ENCODE peak calls at places on chromosomes 12 and 14, in nine cellular contexts. P is NCI-H2029 treated with DMSO at 0.1 percent for 48 hours; N is activated gamma-delta T cell treated with Interleukin-2 at 50 U/mL for 16 hours; V is smooth muscle cell of the brain vasculature; W is SHP77; S is HEK293T; L is endothelial cell; G is head of caudate nucleus; A is activated naive CD4-positive, alpha-beta T cell treated with Interleukin-2 at 50 U/mL for 16 hours. T is an unnamed sample.
A peak's percentile ranks its signal among the peaks of the same experiment; 100 is the strongest.

GRCh38 chr12:124738636-124739467 is 124.8 kb downstream of the SCARB1 start:
- DNase-seq in S (no peak), V (no peak), A (no peak), G (no peak), L (no peak), W (no peak), N (no peak), P (no peak), T (no peak)

GRCh38 chr12:31965090-31965489 is 5.9 kb downstream of the RESF1 start:
- DNase-seq in P (no peak), G (no peak), W (no peak), L (no peak), V (no peak), A (peak; percentile 34), N (no peak), S (no peak), T (no peak)

GRCh38 chr14:103679351-103679750 is 35.9 kb downstream of the XRCC3 start:
- DNase-seq in N (peak; percentile 20), G (no peak), S (peak; percentile 55), L (peak; percentile 37), A (peak; percentile 36), V (no peak), W (peak; percentile 26), P (no peak), T (no peak)

GRCh38 chr12:28507867-28508266 is 317.6 kb downstream of the CCDC91 start:
- DNase-seq in A (no peak), S (no peak), P (no peak), N (no peak), V (no peak), G (no peak), L (no peak), W (no peak), T (no peak)

GRCh38 chr14:85534435-85534834 is 4.5 kb downstream of the FLRT2 start:
- DNase-seq in A (no peak), N (no peak), P (no peak), W (no peak), G (peak; percentile 8), S (no peak), V (no peak), L (peak; percentile 27), T (no peak)

GRCh38 chr12:62468935-62469334 is 2.3 kb downstream of the MON2 start:
- DNase-seq in W (no peak), V (no peak), P (no peak), G (no peak), L (no peak), N (no peak), S (no peak), A (no peak), T (no peak)

GRCh38 chr12:111274820-111275219 is 94.1 kb downstream of the PHETA1 start:
- DNase-seq in G (no peak), W (no peak), A (no peak), P (no peak), N (no peak), L (no peak), V (no peak), S (peak; percentile 52), T (no peak)

GRCh38 chr12:71415336-71416231 is 24.0 kb upstream of the LGR5 start:
- DNase-seq in S (peak; percentile 58), L (peak; percentile 43), V (no peak), P (peak; percentile 60), A (no peak), W (peak; percentile 55), N (no peak), G (peak; percentile 52), T (no peak)

GRCh38 chr12:91332305-91332704 is 149.7 kb upstream of the DCN start:
- DNase-seq in A (no peak), V (no peak), G (no peak), S (no peak), W (no peak), P (no peak), N (no peak), L (no peak), T (no peak)

GRCh38 chr12:52650520-52651081 is 1.4 kb downstream of the KRT2 start:
- DNase-seq in V (no peak), W (no peak), L (no peak), S (no peak), A (no peak), P (peak; percentile 5), G (no peak), N (no peak), T (no peak)

GRCh38 chr12:18689781-18690180 is 48.0 kb downstream of the PLCZ1 start:
- DNase-seq in G (no peak), S (no peak), W (no peak), A (no peak), P (no peak), L (no peak), V (no peak), N (no peak), T (no peak)

GRCh38 chr14:33120341-33120740 is 181.7 kb downstream of the NPAS3 start:
- DNase-seq in A (no peak), L (no peak), N (no peak), G (no peak), W (no peak), P (no peak), V (no peak), S (no peak), T (no peak)

GRCh38 chr12:13222076-13222475 is 25.6 kb downstream of the EMP1 start:
- DNase-seq in W (no peak), P (no peak), A (no peak), G (no peak), N (no peak), L (no peak), V (no peak), S (no peak), T (no peak)

GRCh38 chr12:70180140-70180539 is 63.1 kb upstream of the CNOT2 start:
- DNase-seq in P (no peak), S (no peak), L (no peak), G (peak; percentile 77), W (no peak), V (no peak), A (no peak), N (no peak), T (peak; percentile 3)

GRCh38 chr14:104547310-104547997 is 32.1 kb upstream of the C14orf180 start:
- DNase-seq in S (no peak), N (no peak), L (no peak), A (no peak), V (no peak), W (no peak), P (no peak), G (peak; percentile 5), T (no peak)

GRCh38 chr14:82313889-82314288 is 780.2 kb upstream of the SEL1L start:
- DNase-seq in G (no peak), S (no peak), L (no peak), P (no peak), A (no peak), W (peak; percentile 51), N (no peak), V (no peak), T (no peak)

GRCh38 chr14:96255501-96256366 is at the start of gene BDKRB1:
- DNase-seq in S (no peak), V (no peak), G (no peak), A (no peak), P (no peak), L (no peak), N (no peak), W (no peak), T (no peak)

GRCh38 chr14:85867450-85867849 is 337.5 kb downstream of the FLRT2 start:
- DNase-seq in W (no peak), G (no peak), V (no peak), P (no peak), S (no peak), N (no peak), L (peak; percentile 10), A (no peak), T (no peak)

GRCh38 chr14:58414845-58415244 is 12.5 kb downstream of the TIMM9 start:
- DNase-seq in A (no peak), P (no peak), G (no peak), V (no peak), L (no peak), N (no peak), W (no peak), S (peak; percentile 21), T (no peak)

GRCh38 chr14:81384900-81385299 is 15.2 kb downstream of the STON2 start:
- DNase-seq in V (no peak), A (no peak), L (no peak), S (no peak), P (no peak), N (no peak), W (no peak), G (peak; percentile 22), T (no peak)

GRCh38 chr12:14394317-14395058 is 29.0 kb downstream of the ATF7IP start:
- DNase-seq in W (peak; percentile 25), S (peak; percentile 45), L (peak; percentile 14), N (no peak), P (peak; percentile 81), V (no peak), G (peak; percentile 44), A (peak; percentile 32), T (peak; percentile 56)

GRCh38 chr12:75446857-75447256 is 33.7 kb upstream of the GLIPR1 start:
- DNase-seq in A (no peak), S (no peak), P (no peak), G (no peak), W (no peak), N (no peak), L (no peak), V (no peak), T (peak; percentile 42)

GRCh38 chr14:69901113-69901951 is 22.1 kb downstream of the SMOC1 start:
- DNase-seq in W (no peak), A (no peak), G (no peak), P (no peak), V (no peak), S (no peak), L (no peak), N (no peak), T (peak; percentile 80)

GRCh38 chr12:130224613-130225012 is 62.3 kb downstream of the FZD10 start:
- DNase-seq in G (no peak), W (no peak), N (no peak), L (no peak), V (no peak), A (no peak), S (no peak), P (no peak), T (no peak)

GRCh38 chr12:111438501-111438900 is 32.8 kb downstream of the SH2B3 start:
- DNase-seq in P (no peak), W (no peak), N (peak; percentile 80), L (peak; percentile 4), V (no peak), S (no peak), A (peak; percentile 56), G (no peak), T (no peak)

GRCh38 chr14:55911794-55912193 is 206.4 kb upstream of the PELI2 start:
- DNase-seq in V (no peak), A (no peak), L (no peak), W (no peak), P (no peak), S (no peak), N (no peak), G (no peak), T (peak; percentile 77)

T was measured in skeletal muscle cell.